ENCODE peak calls at places on chromosomes 12 and 14, in five cellular contexts. Q, Z, J, E and O are unnamed samples.

GRCh38 chr12:20350495-20350894 is 17.8 kb upstream of the PDE3A start:
- DNase-seq in E (peak), Q (no peak), Z (no peak), J (no peak), O (no peak)

GRCh38 chr14:56156096-56156495 is 37.9 kb downstream of the PELI2 start:
- DNase-seq in Z (no peak), E (peak), Q (no peak), J (no peak), O (no peak)

GRCh38 chr12:114904254-114905003 is 220.5 kb upstream of the TBX3 start:
- DNase-seq in E (peak), Q (no peak), J (no peak), Z (no peak), O (no peak)

GRCh38 chr14:75467763-75468162 is 39.9 kb downstream of the JDP2 start:
- DNase-seq in J (no peak), Q (no peak), E (no peak), Z (no peak), O (no peak)

GRCh38 chr12:48054955-48055821 is 50.7 kb downstream of the SENP1 start:
- DNase-seq in E (no peak), J (no peak), Q (no peak), Z (no peak), O (no peak)

GRCh38 chr12:30427555-30427954 is 268.1 kb downstream of the IPO8 start:
- DNase-seq in E (no peak), Z (no peak), Q (no peak), J (no peak), O (no peak)

GRCh38 chr12:26187429-26187828 is 7.9 kb upstream of the SSPN start:
- DNase-seq in Q (no peak), Z (no peak), J (no peak), E (no peak), O (no peak)

GRCh38 chr12:130136536-130136935 is 25.7 kb upstream of the FZD10 start:
- DNase-seq in Q (no peak), E (no peak), J (no peak), Z (no peak), O (no peak)

GRCh38 chr14:100539766-100540140 is 47.5 kb downstream of the BEGAIN start:
- DNase-seq in Z (no peak), E (no peak), J (no peak), Q (no peak), O (no peak)

GRCh38 chr12:116376354-116377193 is 99.1 kb upstream of the MED13L start:
- DNase-seq in Z (no peak), Q (peak), E (peak), J (no peak), O (no peak)

GRCh38 chr12:110004598-110004997 is 5.4 kb downstream of the ANKRD13A start:
- DNase-seq in Q (no peak), E (no peak), J (no peak), Z (no peak), O (no peak)

GRCh38 chr12:56115329-56115728 is 1.1 kb upstream of the RPL41 start:
- DNase-seq in Q (no peak), Z (no peak), E (no peak), J (no peak), O (no peak)

GRCh38 chr12:87384226-87384625 is 645.0 kb downstream of the C12orf50 start:
- DNase-seq in E (no peak), Q (no peak), Z (no peak), J (no peak), O (no peak)

GRCh38 chr12:119308743-119309456 is 25.6 kb upstream of the CCDC60 start:
- DNase-seq in E (no peak), J (no peak), Q (no peak), Z (no peak), O (no peak)

GRCh38 chr14:95330591-95331370 is 11.1 kb upstream of the CLMN start:
- DNase-seq in Q (no peak), Z (no peak), J (no peak), E (no peak), O (no peak)

GRCh38 chr14:96225745-96226151 is 21.1 kb downstream of the BDKRB2 start:
- DNase-seq in Z (no peak), J (no peak), Q (no peak), E (peak), O (no peak)

GRCh38 chr12:124497658-124498057 is 69.8 kb downstream of the NCOR2 start:
- DNase-seq in Z (no peak), J (no peak), E (peak), Q (no peak), O (no peak)

GRCh38 chr12:93006655-93007208 is 77.6 kb upstream of the EEA1 start:
- DNase-seq in Z (no peak), J (no peak), E (no peak), Q (no peak), O (no peak)

GRCh38 chr12:15651381-15651780 is 137.8 kb downstream of the EPS8 start:
- DNase-seq in Z (no peak), J (no peak), Q (no peak), E (no peak), O (no peak)

GRCh38 chr14:68471964-68472508 is 320.8 kb downstream of the ZFP36L1 start:
- DNase-seq in Z (no peak), Q (no peak), E (no peak), J (no peak), O (no peak)

GRCh38 chr12:90027889-90028570 is 319.4 kb upstream of the ATP2B1 start:
- DNase-seq in J (no peak), E (no peak), Z (no peak), Q (no peak), O (no peak)

GRCh38 chr12:24554612-24555300 is 394.1 kb downstream of the BCAT1 start:
- DNase-seq in J (no peak), Z (no peak), Q (no peak), E (no peak), O (no peak)

GRCh38 chr12:104505095-104505819 is 48.5 kb downstream of the CHST11 start:
- DNase-seq in J (no peak), Z (no peak), E (no peak), Q (no peak), O (no peak)